ENCODE peak calls at places on chromosome 10, in nine cellular contexts. J, K, T, W, X, O, G, E and B are unnamed samples.

GRCh38 chr10:49174261-49174925 is 13.8 kb downstream of the TMEM273 start:
- DNase-seq in K (no peak), O (no peak), X (no peak), J (no peak), W (no peak), T (no peak), E (no peak), G (no peak), B (no peak)

GRCh38 chr10:91908358-91909177 is 718 bp downstream of the FGFBP3 start:
- DNase-seq in J (peak), W (peak), X (peak), G (peak), O (peak), E (peak), K (peak), T (peak), B (peak)

GRCh38 chr10:30781571-30782542 is 152.3 kb upstream of the LYZL2 start:
- DNase-seq in J (no peak), E (no peak), K (no peak), O (no peak), G (no peak), W (no peak), X (no peak), T (no peak), B (no peak)

GRCh38 chr10:91797077-91797690 is 1.0 kb upstream of the TNKS2 start:
- DNase-seq in X (no peak), T (no peak), G (no peak), K (no peak), E (no peak), J (no peak), W (no peak), O (no peak), B (no peak)

GRCh38 chr10:26931223-26931622 is 70.5 kb upstream of the ABI1 start:
- DNase-seq in O (no peak), G (no peak), E (no peak), X (no peak), J (no peak), T (no peak), W (no peak), K (no peak), B (peak)

GRCh38 chr10:86064219-86064618 is 302.4 kb downstream of the GRID1 start:
- DNase-seq in K (no peak), J (no peak), E (no peak), T (peak), O (no peak), G (no peak), X (no peak), W (no peak), B (no peak)

GRCh38 chr10:99784025-99784730 is 1.7 kb downstream of the ABCC2 start:
- DNase-seq in O (no peak), E (no peak), W (no peak), J (no peak), X (no peak), T (no peak), K (no peak), G (no peak), B (no peak)

GRCh38 chr10:58582045-58582444 is 69.4 kb downstream of the BICC1 start:
- DNase-seq in T (no peak), X (no peak), W (no peak), G (no peak), J (no peak), O (no peak), E (no peak), K (no peak), B (no peak)

GRCh38 chr10:3763035-3763456 is 22.0 kb downstream of the KLF6 start:
- DNase-seq in W (no peak), T (no peak), X (no peak), E (no peak), K (peak), O (no peak), J (no peak), G (no peak), B (no peak)

GRCh38 chr10:121573541-121573941 is 24.7 kb downstream of the FGFR2 start:
- DNase-seq in W (no peak), E (no peak), G (no peak), O (no peak), T (no peak), K (no peak), X (no peak), J (no peak), B (no peak)

GRCh38 chr10:31099101-31099500 is 67.4 kb upstream of the ZNF438 start:
- DNase-seq in E (no peak), T (no peak), O (no peak), G (no peak), J (no peak), K (no peak), X (no peak), W (no peak), B (no peak)

GRCh38 chr10:89142562-89142961 is 64.6 kb downstream of the CH25H start:
- DNase-seq in X (no peak), J (no peak), K (no peak), E (no peak), G (no peak), O (no peak), W (no peak), T (no peak), B (no peak)

GRCh38 chr10:58305821-58306220 is 29.0 kb upstream of the UBE2D1 start:
- DNase-seq in G (no peak), T (no peak), K (no peak), E (no peak), O (no peak), J (no peak), X (no peak), W (no peak), B (no peak)

GRCh38 chr10:27188897-27189296 is 33.7 kb downstream of the MASTL start:
- DNase-seq in O (no peak), K (no peak), E (no peak), W (no peak), X (no peak), G (no peak), T (no peak), J (no peak), B (no peak)

GRCh38 chr10:31709028-31709427 is 219.6 kb downstream of the ARHGAP12 start:
- DNase-seq in G (no peak), J (no peak), T (no peak), W (no peak), O (no peak), E (no peak), K (peak), X (no peak), B (no peak)

GRCh38 chr10:87546221-87546620 is 41.5 kb downstream of the MINPP1 start:
- DNase-seq in O (no peak), E (peak), K (no peak), X (peak), G (no peak), J (peak), T (no peak), W (no peak), B (no peak)

GRCh38 chr10:98486421-98486820 is 39.7 kb upstream of the HPS1 start:
- DNase-seq in O (no peak), X (no peak), G (no peak), K (no peak), T (no peak), E (no peak), W (no peak), J (no peak), B (no peak)

GRCh38 chr10:110893559-110894179 is 21.9 kb downstream of the PDCD4 start:
- DNase-seq in W (no peak), X (peak), G (no peak), O (no peak), E (no peak), K (no peak), J (no peak), T (no peak), B (no peak)

GRCh38 chr10:35276918-35277317 is 59.4 kb upstream of the CCNY start:
- DNase-seq in W (no peak), J (no peak), E (no peak), X (no peak), T (no peak), K (no peak), G (no peak), O (no peak), B (no peak)

GRCh38 chr10:77043364-77043763 is 594.2 kb downstream of the KCNMA1 start:
- DNase-seq in J (no peak), W (no peak), G (no peak), E (no peak), X (no peak), O (no peak), K (no peak), T (no peak), B (no peak)

GRCh38 chr10:5888352-5888751 is 1.3 kb downstream of the ANKRD16 start:
- DNase-seq in E (no peak), G (no peak), W (no peak), X (no peak), O (no peak), T (no peak), J (no peak), K (no peak), B (no peak)

GRCh38 chr10:104910712-104911111 is 269.6 kb downstream of the SORCS3 start:
- DNase-seq in K (no peak), O (no peak), G (no peak), W (no peak), J (no peak), X (no peak), E (no peak), T (no peak), B (no peak)

GRCh38 chr10:42149027-42149700 is 489.2 kb downstream of the ZNF33B start:
- DNase-seq in J (peak), W (no peak), K (no peak), O (peak), G (no peak), X (no peak), T (peak), E (no peak), B (no peak)

GRCh38 chr10:100267237-100268104 is at the start of gene CWF19L1:
- DNase-seq in K (peak), J (peak), X (peak), E (peak), T (peak), O (peak), G (peak), W (peak), B (peak)

GRCh38 chr10:130300608-130301025 is 164.4 kb downstream of the GLRX3 start:
- DNase-seq in X (no peak), T (no peak), E (peak), K (no peak), O (peak), G (no peak), J (peak), W (no peak), B (peak)

DNA sequence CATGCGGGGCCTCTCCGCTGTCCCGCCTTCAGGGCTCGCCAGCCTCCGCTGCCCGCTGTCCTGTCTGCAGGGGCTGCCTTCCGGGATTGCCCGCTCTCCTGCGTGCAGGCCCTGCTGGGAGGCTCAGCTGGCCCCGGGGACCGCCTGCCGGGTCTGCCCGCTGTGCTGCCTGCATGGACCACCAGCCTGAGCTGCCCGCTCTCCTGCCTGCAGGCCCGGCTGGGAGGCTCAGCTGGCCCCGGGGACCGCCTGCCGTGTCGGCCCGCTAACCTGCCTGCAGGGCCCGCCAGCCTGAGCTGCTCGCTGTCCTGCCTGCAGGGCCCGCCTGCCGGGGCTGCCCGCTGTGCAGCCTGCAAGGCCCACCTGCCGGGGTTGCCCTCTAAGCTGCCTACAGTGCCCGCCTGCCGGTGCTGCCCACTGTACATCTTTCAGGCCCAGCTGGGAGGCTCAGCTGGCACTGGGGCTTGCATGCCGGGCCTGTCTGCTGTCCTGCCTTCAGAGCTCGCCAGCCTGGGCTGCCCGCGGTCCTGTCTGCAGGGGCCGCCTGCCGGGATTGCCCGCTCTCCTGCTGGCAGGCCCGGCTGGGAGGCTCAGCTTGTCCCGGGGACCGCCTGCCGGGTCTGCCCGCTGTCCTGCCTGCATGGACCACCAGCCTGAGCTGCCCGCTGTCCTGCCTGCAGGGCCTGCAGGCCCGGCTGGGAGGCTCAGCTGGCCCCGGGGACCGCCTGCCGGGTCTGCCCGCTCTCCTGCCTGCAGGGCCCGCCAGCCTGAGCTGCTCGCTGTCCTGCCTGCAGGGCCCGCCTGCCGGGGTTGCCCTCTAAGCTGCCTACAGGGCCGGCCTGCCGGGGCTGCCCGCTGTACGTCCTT is 165.1 kb downstream of the GLRX3 start:
- DNase-seq in E (peak), W (no peak), O (peak), T (no peak), G (no peak), X (no peak), K (no peak), J (peak), B (peak)
- H3K4me3 ChIP-seq in E (peak), W (no peak), O (peak), T (peak), G (peak), X (no peak), K (no peak), J (peak), B (peak)

GRCh38 chr10:62048473-62048872 is 147.0 kb downstream of the ARID5B start:
- DNase-seq in X (no peak), W (no peak), K (no peak), E (no peak), T (no peak), G (no peak), J (no peak), O (no peak), B (no peak)

GRCh38 chr10:62047240-62047897 is 145.9 kb downstream of the ARID5B start:
- DNase-seq in J (no peak), E (no peak), K (no peak), X (no peak), G (no peak), O (no peak), T (no peak), W (no peak), B (no peak)

GRCh38 chr10:62045765-62046521 is 144.4 kb downstream of the ARID5B start:
- DNase-seq in E (no peak), W (no peak), T (no peak), O (no peak), J (no peak), X (no peak), K (no peak), G (no peak), B (no peak)

GRCh38 chr10:62047960-62048383 is 146.5 kb downstream of the ARID5B start:
- DNase-seq in J (no peak), W (no peak), G (no peak), K (no peak), X (no peak), T (no peak), O (no peak), E (no peak), B (no peak)

GRCh38 chr10:62046522-62047239 is 145.2 kb downstream of the ARID5B start:
- DNase-seq in W (no peak), J (no peak), K (no peak), O (no peak), G (no peak), E (no peak), X (no peak), T (no peak), B (no peak)
- H3K27ac ChIP-seq in W (peak), J (peak), K (peak), O (peak), G (peak), E (no peak), X (no peak), T (peak), B (peak)

GRCh38 chr10:44513592-44513991 is 128.7 kb upstream of the CXCL12 start:
- DNase-seq in J (no peak), W (no peak), O (no peak), X (no peak), E (no peak), K (no peak), T (no peak), G (no peak), B (no peak)

GRCh38 chr10:44520651-44521050 is 135.8 kb upstream of the CXCL12 start:
- DNase-seq in K (no peak), W (no peak), O (no peak), X (no peak), J (no peak), E (no peak), G (no peak), T (no peak), B (no peak)

GRCh38 chr10:44516941-44517340 is 132.0 kb upstream of the CXCL12 start:
- DNase-seq in W (no peak), K (no peak), G (no peak), O (no peak), E (no peak), J (no peak), T (no peak), X (no peak), B (no peak)

GRCh38 chr10:44512345-44513095 is 127.6 kb upstream of the CXCL12 start:
- DNase-seq in T (no peak), X (no peak), W (no peak), E (no peak), J (no peak), K (no peak), O (no peak), G (no peak), B (no peak)

GRCh38 chr10:44517635-44518034 is 132.7 kb upstream of the CXCL12 start:
- DNase-seq in O (no peak), E (no peak), G (no peak), J (no peak), W (no peak), X (no peak), T (no peak), K (no peak), B (no peak)
- TF ChIP-seq CTCF in O (no peak), E (no peak), G (no peak), J (no peak), W (no peak), X (peak), T (no peak), K (peak), B (peak)

GRCh38 chr10:113665352-113665751 is 1.5 kb upstream of the NRAP start:
- DNase-seq in G (no peak), O (no peak), K (no peak), X (no peak), J (no peak), E (no peak), W (no peak), T (no peak), B (no peak)

GRCh38 chr10:113661332-113661731 is 2.5 kb downstream of the NRAP start:
- DNase-seq in W (no peak), K (no peak), T (no peak), G (no peak), X (no peak), J (no peak), E (no peak), O (no peak), B (no peak)

GRCh38 chr10:113663908-113664307 is at the start of gene NRAP:
- DNase-seq in K (no peak), T (no peak), O (no peak), J (no peak), G (no peak), X (no peak), W (no peak), E (no peak), B (no peak)

GRCh38 chr10:113665806-113666354 is 2.0 kb upstream of the NRAP start:
- DNase-seq in O (no peak), T (no peak), W (no peak), K (no peak), E (no peak), G (no peak), X (no peak), J (no peak), B (no peak)

DNA sequence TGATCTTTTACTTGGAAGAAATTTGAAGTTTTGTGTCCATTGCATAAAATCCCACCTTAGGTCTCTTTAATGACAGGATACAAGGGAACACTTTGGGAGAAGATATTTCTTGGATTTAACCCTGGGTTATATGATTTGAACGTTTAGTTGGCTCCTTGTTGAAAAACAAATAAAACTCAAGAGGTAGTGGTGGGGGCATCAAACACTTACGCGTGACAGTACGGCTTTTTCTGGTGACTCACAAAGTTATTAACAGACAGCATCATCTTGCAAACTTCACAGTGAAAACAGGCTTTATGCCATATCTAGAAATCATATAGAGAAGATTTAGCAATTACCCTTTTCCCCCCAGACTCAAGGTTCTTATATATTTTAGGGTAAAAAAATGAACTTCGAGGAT is 699 bp downstream of the NRAP start:
- DNase-seq in G (no peak), O (no peak), K (no peak), E (no peak), J (no peak), W (no peak), X (no peak), T (no peak), B (no peak)
- H3K4me3 ChIP-seq in G (peak), O (no peak), K (no peak), E (no peak), J (no peak), W (no peak), X (no peak), T (no peak), B (peak)

GRCh38 chr10:102764340-102765257 is 20.9 kb downstream of the WBP1L start:
- DNase-seq in G (no peak), J (no peak), T (no peak), O (no peak), W (no peak), K (no peak), E (no peak), X (no peak), B (no peak)

GRCh38 chr10:102758226-102758932 is 14.6 kb downstream of the WBP1L start:
- DNase-seq in G (no peak), J (no peak), K (no peak), O (no peak), T (no peak), E (no peak), X (no peak), W (no peak), B (no peak)

GRCh38 chr10:102763037-102763607 is 19.4 kb downstream of the WBP1L start:
- DNase-seq in K (no peak), X (no peak), O (no peak), E (no peak), W (no peak), J (no peak), T (no peak), G (no peak), B (no peak)

GRCh38 chr10:102759497-102760210 is 15.9 kb downstream of the WBP1L start:
- DNase-seq in T (no peak), O (no peak), J (no peak), G (no peak), W (no peak), X (no peak), K (no peak), E (no peak), B (no peak)

DNA sequence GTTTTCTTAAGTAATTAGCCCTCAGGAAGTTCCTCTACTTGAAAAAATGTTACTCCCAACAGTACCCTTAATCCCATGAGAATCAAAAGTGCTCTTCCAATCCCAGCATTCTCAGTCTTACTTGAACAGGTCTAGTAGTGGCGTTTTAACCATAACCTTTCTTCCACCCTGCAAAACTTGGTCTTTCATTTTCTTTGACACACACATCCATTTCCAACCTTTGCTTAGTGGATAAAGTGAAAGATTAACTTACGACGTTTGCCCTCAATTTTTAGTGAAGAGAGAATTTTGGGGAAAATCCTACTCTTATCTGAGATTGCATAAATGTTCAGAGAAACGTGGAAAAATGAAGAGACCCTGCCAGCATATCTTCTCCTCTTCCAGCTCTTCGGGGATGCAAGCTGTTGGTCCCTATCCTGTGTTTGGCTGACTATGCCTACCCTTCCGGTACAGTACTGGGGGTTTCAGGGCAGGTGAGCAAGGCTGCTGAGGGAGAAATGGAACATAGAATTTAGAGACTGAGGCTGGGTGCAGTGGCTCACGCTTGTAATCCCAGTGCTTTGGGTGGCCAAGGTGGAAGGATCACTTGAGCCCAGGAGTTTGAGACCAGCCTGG is 18.8 kb downstream of the WBP1L start:
- DNase-seq in K (no peak), X (no peak), J (no peak), G (no peak), E (no peak), W (no peak), T (no peak), O (no peak), B (no peak)
- H3K27ac ChIP-seq in K (peak), X (no peak), J (peak), G (peak), E (no peak), W (peak), T (no peak), O (no peak), B (peak)

GRCh38 chr10:84193846-84194423 is 402 bp upstream of the CDHR1 start:
- DNase-seq in E (no peak), J (peak), G (no peak), X (no peak), W (no peak), K (no peak), O (no peak), T (peak), B (no peak)

GRCh38 chr10:84196083-84196482 is 1.7 kb downstream of the CDHR1 start:
- DNase-seq in K (no peak), T (no peak), W (no peak), X (no peak), E (no peak), O (no peak), G (no peak), J (no peak), B (no peak)

GRCh38 chr10:84193327-84193726 is 1.0 kb upstream of the CDHR1 start:
- DNase-seq in X (no peak), K (no peak), E (no peak), O (no peak), J (peak), T (no peak), W (no peak), G (no peak), B (no peak)

GRCh38 chr10:84195044-84195830 is 900 bp downstream of the CDHR1 start:
- DNase-seq in T (peak), X (no peak), K (no peak), J (peak), E (no peak), W (no peak), G (no peak), O (no peak), B (no peak)

GRCh38 chr10:84194424-84195043 is at the start of gene CDHR1:
- DNase-seq in E (peak), G (peak), W (no peak), O (no peak), T (peak), K (no peak), J (peak), X (no peak), B (peak)
- TF ChIP-seq CTCF in E (no peak), G (no peak), W (no peak), O (no peak), T (no peak), K (no peak), J (no peak), X (no peak), B (no peak)